ENCODE peak calls at places on chromosomes 13 and 19, in ten cellular contexts. A, E, L, S, V, K, Y, B, R and D are unnamed samples.

GRCh38 chr13:20461481-20461859 is 64.2 kb downstream of the CRYL1 start:
- DNase-seq in A (peak), E (no peak), L (no peak), S (peak), V (peak), K (no peak), Y (no peak), B (no peak), R (peak), D (no peak)

GRCh38 chr13:113978741-113979481 is 5.0 kb upstream of the C13orf46 start:
- DNase-seq in A (no peak), E (no peak), L (no peak), S (no peak), V (no peak), K (no peak), Y (no peak), B (no peak), R (no peak), D (no peak)

GRCh38 chr13:109768176-109768575 is 18.2 kb downstream of the IRS2 start:
- DNase-seq in A (no peak), E (no peak), L (no peak), S (no peak), V (no peak), K (no peak), Y (no peak), B (no peak), R (no peak), D (no peak)

GRCh38 chr13:50094615-50095293 is 79.5 kb downstream of the KCNRG start:
- DNase-seq in A (no peak), E (no peak), L (no peak), S (no peak), V (peak), K (no peak), Y (no peak), B (no peak), R (peak), D (no peak)

GRCh38 chr13:66154981-66155380 is 1075.2 kb downstream of the PCDH9 start:
- DNase-seq in A (no peak), E (no peak), L (no peak), S (no peak), V (no peak), K (no peak), Y (no peak), B (no peak), R (no peak), D (no peak)

GRCh38 chr13:46521486-46521885 is 31.5 kb upstream of the LRCH1 start:
- DNase-seq in A (no peak), E (peak), L (no peak), S (no peak), V (no peak), K (no peak), Y (no peak), B (no peak), R (no peak), D (no peak)

GRCh38 chr19:17309962-17310461 is 649 bp downstream of the DDA1 start:
- DNase-seq in A (no peak), E (no peak), L (no peak), S (no peak), V (no peak), K (no peak), Y (no peak), B (no peak), R (no peak), D (no peak)

GRCh38 chr19:35327642-35328041 is 1.3 kb upstream of the CD22 start:
- DNase-seq in A (no peak), E (peak), L (no peak), S (no peak), V (peak), K (no peak), Y (no peak), B (no peak), R (no peak), D (no peak)

GRCh38 chr19:45717983-45718650 is 12.6 kb downstream of the FBXO46 start:
- DNase-seq in A (no peak), E (peak), L (no peak), S (no peak), V (no peak), K (no peak), Y (no peak), B (no peak), R (no peak), D (no peak)

GRCh38 chr13:71149498-71150363 is 717.3 kb downstream of the DACH1 start:
- DNase-seq in A (no peak), E (peak), L (no peak), S (no peak), V (no peak), K (peak), Y (no peak), B (no peak), R (no peak), D (no peak)

GRCh38 chr19:30742981-30743380 is 370.8 kb downstream of the ZNF536 start:
- DNase-seq in A (no peak), E (peak), L (no peak), S (no peak), V (no peak), K (no peak), Y (no peak), B (no peak), R (no peak), D (no peak)

GRCh38 chr19:18613589-18614234 is 1.0 kb downstream of the TMEM59L start:
- DNase-seq in A (no peak), E (peak), L (no peak), S (no peak), V (no peak), K (no peak), Y (no peak), B (no peak), R (no peak), D (no peak)

GRCh38 chr13:114161028-114161556 is 18.0 kb upstream of the CFAP97D2 start:
- DNase-seq in A (no peak), E (no peak), L (no peak), S (peak), V (peak), K (no peak), Y (no peak), B (no peak), R (no peak), D (no peak)

GRCh38 chr19:7844405-7844804 is 14.4 kb downstream of the EVI5L start:
- DNase-seq in A (no peak), E (no peak), L (no peak), S (no peak), V (no peak), K (no peak), Y (no peak), B (no peak), R (no peak), D (no peak)

GRCh38 chr19:45107621-45108170 is 14.7 kb downstream of the PPP1R37 start:
- DNase-seq in A (no peak), E (no peak), L (no peak), S (no peak), V (no peak), K (no peak), Y (no peak), B (no peak), R (no peak), D (no peak)